ENCODE peak calls at places on chromosome 14, in nine cellular contexts. G, C, F, I, Q, U, H, V and K are unnamed samples.

GRCh38 chr14:97747282-97747681 is 950.1 kb downstream of the VRK1 start:
- DNase-seq in G (no peak), C (no peak), F (no peak), I (no peak), Q (no peak), U (no peak), H (no peak), V (no peak), K (no peak)

GRCh38 chr14:58280954-58281787 is 17.2 kb upstream of the ARID4A start:
- DNase-seq in G (peak), C (no peak), F (no peak), I (no peak), Q (no peak), U (peak), H (no peak), V (peak), K (peak)

GRCh38 chr14:92154283-92154942 is 32.6 kb downstream of the CPSF2 start:
- DNase-seq in G (no peak), C (no peak), F (peak), I (no peak), Q (no peak), U (no peak), H (no peak), V (peak), K (peak)

GRCh38 chr14:36383674-36384421 is 63.4 kb upstream of the MBIP start:
- DNase-seq in G (peak), C (peak), F (no peak), I (no peak), Q (no peak), U (no peak), H (no peak), V (no peak), K (no peak)

GRCh38 chr14:101174522-101174838 is 271.0 kb upstream of the RTL1 start:
- DNase-seq in G (peak), C (no peak), F (peak), I (peak), Q (no peak), U (no peak), H (no peak), V (no peak), K (no peak)

GRCh38 chr14:68535404-68536024 is 257.4 kb downstream of the ZFP36L1 start:
- DNase-seq in G (no peak), C (no peak), F (no peak), I (no peak), Q (no peak), U (no peak), H (no peak), V (peak), K (peak)

GRCh38 chr14:69580009-69580577 is 5.4 kb upstream of the CCDC177 start:
- DNase-seq in G (no peak), C (no peak), F (peak), I (peak), Q (peak), U (peak), H (no peak), V (peak), K (peak)

GRCh38 chr14:65287264-65288131 is 125.0 kb upstream of the FUT8 start:
- DNase-seq in G (no peak), C (no peak), F (peak), I (no peak), Q (no peak), U (peak), H (peak), V (no peak), K (no peak)

GRCh38 chr14:21894003-21894897 is 220.6 kb upstream of the OR4E1 start:
- DNase-seq in G (no peak), C (no peak), F (peak), I (no peak), Q (peak), U (peak), H (no peak), V (no peak), K (no peak)

GRCh38 chr14:55968741-55969140 is 149.5 kb upstream of the PELI2 start:
- DNase-seq in G (no peak), C (no peak), F (peak), I (no peak), Q (no peak), U (no peak), H (no peak), V (no peak), K (no peak)

GRCh38 chr14:67079836-67080235 is 109.4 kb upstream of the GARIN2 start:
- DNase-seq in G (no peak), C (no peak), F (no peak), I (no peak), Q (no peak), U (no peak), H (no peak), V (no peak), K (no peak)

GRCh38 chr14:52686176-52686575 is 9.2 kb downstream of the ERO1A start:
- DNase-seq in G (no peak), C (no peak), F (no peak), I (no peak), Q (no peak), U (no peak), H (no peak), V (no peak), K (no peak)

GRCh38 chr14:68631691-68632590 is 160.9 kb downstream of the ZFP36L1 start:
- DNase-seq in G (no peak), C (no peak), F (no peak), I (no peak), Q (no peak), U (no peak), H (no peak), V (no peak), K (no peak)

GRCh38 chr14:68649461-68650189 is 143.2 kb downstream of the ZFP36L1 start:
- DNase-seq in G (no peak), C (no peak), F (no peak), I (no peak), Q (no peak), U (no peak), H (no peak), V (peak), K (peak)